ENCODE peak calls at places on chromosome 17, in nine cellular contexts. C is sigmoid colon, V is A673, Z is HFF-Myc, I is PC-9, Q is astrocyte of the spinal cord, E is AG04449, Y is lower leg skin, S is colonic mucosa. J is an unnamed sample.

GRCh38 chr17:18992454-18993130 is 12.0 kb downstream of the FAM83G start:
- DNase-seq in C (no peak), V (no peak), Z (no peak), I (no peak), Q (no peak), E (no peak), Y (no peak), S (no peak), J (no peak)

GRCh38 chr17:30278032-30278431 is 13.7 kb downstream of the BLMH start:
- DNase-seq in C (no peak), V (peak), Z (no peak), I (peak), Q (peak), E (no peak), Y (no peak), S (no peak), J (no peak)

GRCh38 chr17:49946964-49947584 is 21.9 kb upstream of the DLX4 start:
- DNase-seq in C (no peak), V (no peak), Z (no peak), I (no peak), Q (no peak), E (no peak), Y (no peak), S (no peak), J (no peak)

GRCh38 chr17:35052240-35052608 is 11.3 kb downstream of the RFFL start:
- DNase-seq in C (no peak), V (no peak), Z (no peak), I (no peak), Q (no peak), E (no peak), Y (no peak), S (no peak), J (peak)

GRCh38 chr17:18158022-18158600 is 25.5 kb upstream of the ALKBH5 start:
- DNase-seq in C (peak), V (peak), Z (peak), I (peak), Q (peak), E (no peak), Y (peak), S (peak), J (peak)

GRCh38 chr17:39794249-39794970 is 56.7 kb downstream of the GRB7 start:
- DNase-seq in C (no peak), V (no peak), Z (no peak), I (no peak), Q (no peak), E (no peak), Y (no peak), S (no peak), J (no peak)

GRCh38 chr17:41547378-41547841 is 19.3 kb upstream of the KRT19 start:
- DNase-seq in C (no peak), V (no peak), Z (no peak), I (peak), Q (no peak), E (no peak), Y (no peak), S (no peak), J (no peak)

GRCh38 chr17:30324723-30325122 is 9.1 kb downstream of the TMIGD1 start:
- DNase-seq in C (no peak), V (no peak), Z (no peak), I (no peak), Q (no peak), E (no peak), Y (no peak), S (no peak), J (no peak)

GRCh38 chr17:28466521-28467048 is 6.9 kb upstream of the SLC13A2 start:
- DNase-seq in C (no peak), V (no peak), Z (no peak), I (no peak), Q (no peak), E (no peak), Y (no peak), S (no peak), J (no peak)

GRCh38 chr17:51869387-51869786 is 289.1 kb downstream of the CA10 start:
- DNase-seq in C (no peak), V (peak), Z (no peak), I (no peak), Q (no peak), E (no peak), Y (no peak), S (peak), J (no peak)

GRCh38 chr17:77560417-77560816 is 398.1 kb upstream of the TNRC6C start:
- DNase-seq in C (no peak), V (no peak), Z (no peak), I (no peak), Q (no peak), E (no peak), Y (no peak), S (peak), J (no peak)

GRCh38 chr17:49895812-49896211 is 47.9 kb upstream of the TAC4 start:
- DNase-seq in C (no peak), V (no peak), Z (no peak), I (no peak), Q (no peak), E (no peak), Y (no peak), S (no peak), J (no peak)

GRCh38 chr17:66416207-66416940 is 114.0 kb downstream of the PRKCA start:
- DNase-seq in C (no peak), V (no peak), Z (no peak), I (no peak), Q (no peak), E (no peak), Y (no peak), S (no peak), J (no peak)

GRCh38 chr17:43905400-43905984 is 1.8 kb downstream of the MPP2 start:
- DNase-seq in C (no peak), V (no peak), Z (no peak), I (no peak), Q (no peak), E (no peak), Y (no peak), S (no peak), J (no peak)

GRCh38 chr17:82553210-82553930 is 33.8 kb downstream of the FOXK2 start:
- DNase-seq in C (no peak), V (no peak), Z (no peak), I (no peak), Q (no peak), E (no peak), Y (no peak), S (no peak), J (no peak)

GRCh38 chr17:37358830-37359681 is 16.7 kb upstream of the C17orf78 start:
- DNase-seq in C (peak), V (peak), Z (peak), I (peak), Q (peak), E (no peak), Y (peak), S (peak), J (peak)
- TF ChIP-seq CTCF in C (no peak), V (no peak), Z (no peak), I (no peak), Q (no peak), E (peak), Y (no peak), S (peak), J (no peak)

DNA sequence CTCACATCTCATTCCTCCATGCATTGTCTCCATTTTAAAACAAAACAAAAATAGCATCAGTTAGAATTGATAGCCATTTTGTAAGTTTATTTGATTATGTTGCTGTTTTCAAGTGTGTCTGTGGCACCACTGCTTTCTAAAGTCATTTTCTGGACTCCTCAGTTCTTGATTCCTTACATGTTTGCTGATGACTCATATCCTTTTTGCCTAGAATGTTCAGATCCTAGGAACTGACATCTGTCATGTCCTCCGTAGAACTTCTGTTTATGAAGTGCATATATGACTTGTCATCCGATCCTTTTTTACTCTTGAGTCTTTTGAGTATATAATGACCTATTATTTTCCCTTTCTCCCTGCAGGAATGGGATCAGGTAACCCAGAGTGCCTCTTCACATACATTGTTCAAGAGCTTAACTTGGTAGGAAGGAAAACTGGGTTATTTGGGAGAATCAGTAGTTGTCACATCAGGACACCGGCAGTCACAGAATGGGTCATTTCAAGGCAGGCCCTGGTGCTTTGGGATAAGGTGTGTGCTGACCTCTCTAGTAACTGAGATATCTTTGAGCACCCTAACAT is 69.2 kb downstream of the MAP2K4 start:
- DNase-seq in C (no peak), V (peak), Z (peak), I (no peak), Q (peak), E (peak), Y (no peak), S (no peak), J (peak)
- H3K4me3 ChIP-seq in C (no peak), V (no peak), Z (no peak), I (no peak), Q (no peak), E (no peak), Y (no peak), S (no peak), J (no peak)

DNA sequence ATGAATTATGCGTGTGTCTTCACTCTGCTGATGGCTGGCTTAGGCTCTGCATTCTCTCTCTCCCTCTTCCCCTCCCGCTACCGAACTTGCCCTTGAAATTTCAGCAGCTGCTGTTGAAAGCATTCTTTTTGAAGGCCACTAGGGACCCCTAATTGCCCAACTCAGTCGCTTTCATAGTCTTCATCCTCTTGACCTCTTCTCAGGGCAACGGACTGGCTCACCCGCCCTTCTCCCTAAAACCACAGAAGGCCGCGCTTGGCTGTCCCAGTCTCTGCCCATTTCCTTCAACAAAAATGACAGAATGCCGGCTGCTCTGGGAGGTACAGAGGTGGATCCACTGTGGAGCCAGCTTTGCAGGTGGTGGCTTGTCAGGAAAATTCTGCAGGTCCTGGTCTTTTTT is 21.0 kb upstream of the FMNL1 start:
- DNase-seq in C (peak), V (no peak), Z (no peak), I (no peak), Q (no peak), E (no peak), Y (peak), S (no peak), J (no peak)
- TF ChIP-seq CTCF in C (no peak), V (no peak), Z (no peak), I (no peak), Q (no peak), E (no peak), Y (no peak), S (no peak), J (no peak)

GRCh38 chr17:8186787-8187516 is 3.0 kb downstream of the BORCS6 start:
- DNase-seq in C (peak), V (peak), Z (peak), I (peak), Q (peak), E (peak), Y (peak), S (peak), J (peak)

GRCh38 chr17:8188408-8188839 is 1.6 kb downstream of the BORCS6 start:
- DNase-seq in C (no peak), V (no peak), Z (no peak), I (no peak), Q (no peak), E (no peak), Y (peak), S (no peak), J (no peak)

GRCh38 chr17:8186446-8186786 is 3.6 kb downstream of the BORCS6 start:
- DNase-seq in C (no peak), V (no peak), Z (no peak), I (no peak), Q (no peak), E (no peak), Y (no peak), S (no peak), J (no peak)

GRCh38 chr17:8187517-8188407 is 2.2 kb downstream of the BORCS6 start:
- DNase-seq in C (peak), V (peak), Z (peak), I (peak), Q (peak), E (peak), Y (peak), S (peak), J (peak)

DNA sequence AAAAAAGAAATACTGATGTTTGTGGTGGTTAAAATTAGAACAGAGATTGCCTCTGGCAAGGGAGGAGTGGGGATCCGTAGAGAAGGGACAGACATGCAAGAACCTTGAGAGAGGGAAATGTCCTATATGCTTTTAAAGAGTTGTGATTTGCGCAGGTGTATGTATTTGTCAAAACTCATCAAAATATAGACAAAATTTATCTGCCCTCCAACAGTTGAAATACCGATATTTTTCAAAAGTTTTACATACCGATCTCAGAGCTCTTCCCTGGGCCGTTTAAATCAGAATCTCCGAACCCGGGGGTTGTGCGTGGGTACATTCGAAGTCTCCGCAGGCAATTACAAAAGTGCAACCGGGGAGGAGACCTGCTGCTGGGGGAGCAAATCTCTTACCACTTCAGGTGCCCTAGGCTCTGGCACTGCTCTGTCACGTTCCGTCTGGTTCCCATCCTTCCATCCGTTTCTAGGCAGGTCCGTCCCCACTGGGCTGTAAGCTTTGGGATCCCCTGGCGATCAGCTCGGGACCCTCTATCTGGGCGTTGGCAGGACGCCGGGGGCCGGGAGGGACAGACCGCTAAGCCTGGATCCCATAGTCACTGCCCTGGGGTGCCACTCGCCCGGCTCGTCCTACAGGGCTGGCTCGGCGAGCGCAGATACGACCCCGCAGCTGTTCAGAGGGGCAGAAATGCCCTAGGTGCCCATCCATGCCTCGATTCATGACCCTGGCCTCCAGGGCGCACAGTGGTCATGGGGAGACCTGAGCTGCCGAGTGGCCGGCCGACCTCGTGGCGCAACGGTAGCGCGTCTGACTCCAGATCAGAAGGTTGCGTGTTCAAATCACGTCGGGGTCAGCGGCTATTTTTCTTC is 4.2 kb downstream of the BORCS6 start:
- DNase-seq in C (peak), V (peak), Z (no peak), I (peak), Q (peak), E (no peak), Y (peak), S (peak), J (peak)
- H3K4me3 ChIP-seq in C (peak), V (peak), Z (peak), I (peak), Q (peak), E (peak), Y (peak), S (peak), J (peak)

GRCh38 chr17:80862978-80863377 is 128.7 kb upstream of the CHMP6 start:
- DNase-seq in C (peak), V (no peak), Z (no peak), I (no peak), Q (no peak), E (no peak), Y (no peak), S (no peak), J (no peak)

GRCh38 chr17:80861360-80861861 is 130.2 kb upstream of the CHMP6 start:
- DNase-seq in C (peak), V (no peak), Z (no peak), I (no peak), Q (no peak), E (no peak), Y (no peak), S (no peak), J (no peak)

GRCh38 chr17:80860703-80861359 is 130.8 kb upstream of the CHMP6 start:
- DNase-seq in C (no peak), V (no peak), Z (no peak), I (no peak), Q (no peak), E (no peak), Y (no peak), S (no peak), J (no peak)

GRCh38 chr17:80862341-80862969 is 129.2 kb upstream of the CHMP6 start:
- DNase-seq in C (peak), V (no peak), Z (no peak), I (no peak), Q (no peak), E (no peak), Y (no peak), S (no peak), J (no peak)

DNA sequence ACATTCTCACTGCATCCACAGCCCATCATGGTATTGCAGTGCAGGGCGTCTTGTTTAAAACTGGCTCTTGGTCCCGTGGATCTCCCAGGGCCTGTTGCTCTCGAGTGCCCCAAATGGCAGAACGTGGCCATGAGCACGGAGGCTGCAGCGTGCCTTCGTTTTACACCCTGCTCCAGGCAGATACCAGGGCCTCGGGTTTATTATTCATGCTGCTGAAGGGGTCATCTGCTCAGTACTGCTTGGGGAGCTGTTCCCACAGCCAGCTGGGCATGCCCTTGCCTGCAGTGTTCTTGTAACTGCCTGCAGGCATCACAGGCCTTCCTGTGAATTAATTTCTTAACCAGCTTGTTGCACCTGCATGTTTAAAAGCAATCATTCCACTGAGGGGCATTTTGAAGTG is 129.7 kb upstream of the CHMP6 start:
- DNase-seq in C (peak), V (no peak), Z (no peak), I (no peak), Q (peak), E (no peak), Y (no peak), S (no peak), J (peak)
- TF ChIP-seq CTCF in C (peak), V (peak), Z (peak), I (no peak), Q (peak), E (peak), Y (no peak), S (no peak), J (peak)

DNA sequence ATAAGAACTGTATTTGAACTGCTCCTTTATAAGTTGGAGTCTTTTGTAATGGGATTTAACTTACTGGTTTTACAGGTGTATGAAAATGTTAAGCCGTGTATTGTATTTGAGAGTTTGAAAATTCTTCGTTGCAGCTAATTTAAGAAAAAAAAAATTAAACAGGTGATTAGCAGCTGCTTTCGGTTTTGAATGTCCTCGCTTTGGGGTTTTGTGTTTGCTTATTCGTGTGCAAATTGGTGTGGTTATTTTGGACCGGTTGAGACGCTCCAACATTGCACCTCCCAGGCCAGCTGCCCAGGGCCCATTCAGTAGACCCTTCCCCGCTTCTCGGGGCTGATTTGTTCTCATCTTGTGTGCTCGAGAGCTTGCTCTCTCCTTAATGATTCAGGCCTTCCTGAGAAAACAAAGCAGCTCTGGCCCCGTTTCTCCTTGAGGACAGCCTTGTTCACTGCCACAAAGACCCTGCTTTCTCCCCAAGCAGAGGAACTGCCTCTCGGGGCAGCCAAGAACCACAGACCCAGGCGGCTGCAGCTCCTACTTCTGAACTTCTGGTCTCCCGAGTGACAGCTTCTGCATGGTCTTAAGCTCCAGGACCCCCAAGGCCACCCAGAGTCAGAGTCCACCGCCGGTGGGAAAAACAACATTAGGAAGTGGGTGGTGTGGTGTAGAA is 100.5 kb downstream of the MSI2 start:
- DNase-seq in C (no peak), V (no peak), Z (no peak), I (no peak), Q (peak), E (no peak), Y (no peak), S (no peak), J (no peak)
- H3K4me3 ChIP-seq in C (no peak), V (no peak), Z (no peak), I (no peak), Q (peak), E (no peak), Y (no peak), S (no peak), J (no peak)

GRCh38 chr17:16415031-16415924 is at the start of gene TRPV2:
- DNase-seq in C (no peak), V (no peak), Z (no peak), I (no peak), Q (no peak), E (no peak), Y (no peak), S (peak), J (no peak)
- TF ChIP-seq CTCF in C (no peak), V (peak), Z (peak), I (no peak), Q (no peak), E (peak), Y (no peak), S (peak), J (no peak)

DNA sequence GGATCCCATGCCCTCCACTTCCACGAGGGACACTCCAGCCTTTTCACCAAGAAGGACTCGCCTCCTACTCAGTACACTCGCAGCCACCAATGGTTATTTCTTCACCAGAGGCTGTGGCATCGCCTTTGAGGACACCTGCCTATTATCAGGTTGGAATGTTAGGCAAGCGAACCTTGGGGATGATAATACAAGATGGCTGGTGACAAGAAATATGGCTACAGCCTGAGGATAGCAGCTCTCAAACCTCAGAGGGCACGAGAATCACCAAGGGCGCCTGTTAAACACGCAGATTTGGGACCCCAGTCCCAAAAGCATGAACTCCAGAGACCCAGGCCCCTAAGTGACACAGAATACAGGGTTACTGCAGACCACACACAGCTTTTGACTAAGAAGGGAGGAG is 58.1 kb downstream of the CYTH1 start:
- DNase-seq in C (no peak), V (no peak), Z (no peak), I (no peak), Q (no peak), E (no peak), Y (peak), S (no peak), J (no peak)
- H3K4me3 ChIP-seq in C (no peak), V (no peak), Z (no peak), I (no peak), Q (no peak), E (no peak), Y (no peak), S (no peak), J (no peak)